ENCODE peak calls at places on chromosomes 4 and X, in eight cellular contexts. W is activated T-cell treated with anti-CD3 and anti-CD28 coated beads for 1 hour; K is NCI-H1417; A is erythroblast; G is NB4; Q is NCI-H1436; X is activated CD4-positive, alpha-beta T cell treated with anti-CD3 and anti-CD28 coated beads for 48 hours; O is stomach. T is an unnamed sample.

GRCh38 chrX:71661919-71662318 is 5.4 kb upstream of the LOC101059915 start:
- DNase-seq in K (no peak), W (no peak), X (no peak), Q (no peak), G (no peak), O (no peak), A (no peak), T (no peak)

GRCh38 chr4:55910140-55910539 is 38.6 kb upstream of the CEP135 start:
- DNase-seq in W (no peak), Q (no peak), X (no peak), K (no peak), G (no peak), A (no peak), O (no peak), T (no peak)

GRCh38 chr4:6674500-6675149 is 19.1 kb upstream of the S100P start:
- DNase-seq in G (peak), W (peak), Q (no peak), K (peak), X (peak), A (peak), O (peak), T (peak)

GRCh38 chr4:85700362-85700761 is 225.4 kb downstream of the ARHGAP24 start:
- DNase-seq in X (no peak), W (no peak), Q (no peak), K (no peak), A (no peak), O (no peak), G (no peak), T (no peak)

GRCh38 chr4:5051210-5051691 is at the start of gene STK32B:
- DNase-seq in X (peak), K (peak), O (peak), G (peak), Q (peak), W (no peak), A (peak), T (no peak)

GRCh38 chr4:997375-998071 is 4.3 kb upstream of the SLC26A1 start:
- DNase-seq in O (no peak), G (no peak), W (no peak), Q (no peak), K (peak), X (no peak), A (peak), T (no peak)

GRCh38 chrX:79266702-79267101 is 100.4 kb downstream of the ITM2A start:
- DNase-seq in Q (no peak), W (no peak), K (peak), A (no peak), G (no peak), X (no peak), O (no peak), T (no peak)

GRCh38 chrX:79366888-79367749 is at the start of gene ITM2A:
- DNase-seq in Q (no peak), X (peak), O (peak), A (peak), W (peak), K (no peak), G (peak), T (peak)

GRCh38 chrX:9135901-9136510 is 102.1 kb upstream of the FAM9B start:
- DNase-seq in X (no peak), Q (no peak), O (no peak), A (no peak), K (no peak), G (no peak), W (no peak), T (no peak)

GRCh38 chr4:167282171-167282864 is 48.0 kb upstream of the SPOCK3 start:
- DNase-seq in O (no peak), W (no peak), G (no peak), Q (no peak), A (no peak), X (no peak), K (no peak), T (no peak)

GRCh38 chr4:115515379-115516171 is 402.2 kb upstream of the NDST4 start:
- DNase-seq in Q (no peak), K (peak), O (no peak), G (peak), X (no peak), A (no peak), W (no peak), T (no peak)

GRCh38 chr4:18882468-18882867 is 860.9 kb upstream of the LCORL start:
- DNase-seq in X (no peak), W (no peak), K (no peak), A (no peak), O (no peak), Q (no peak), G (no peak), T (no peak)

GRCh38 chrX:106874075-106874474 is 29.1 kb downstream of the RIPPLY1 start:
- DNase-seq in A (peak), O (no peak), X (no peak), Q (peak), G (peak), K (peak), W (no peak), T (no peak)

GRCh38 chr4:32778938-32779337 is 2058.8 kb downstream of the PCDH7 start:
- DNase-seq in G (no peak), K (no peak), A (no peak), O (no peak), Q (no peak), W (no peak), X (no peak), T (no peak)

GRCh38 chrX:109914114-109914849 is 88.6 kb upstream of the TMEM164 start:
- DNase-seq in A (no peak), K (no peak), X (no peak), G (no peak), Q (no peak), O (no peak), W (no peak), T (no peak)

GRCh38 chrX:68833448-68833805 is 4.6 kb downstream of the EFNB1 start:
- DNase-seq in X (no peak), G (no peak), W (no peak), A (no peak), O (no peak), Q (no peak), K (no peak), T (peak)

GRCh38 chr4:183636923-183637322 is 22.1 kb downstream of the RWDD4 start:
- DNase-seq in W (no peak), Q (no peak), G (no peak), X (no peak), O (no peak), K (peak), A (no peak), T (no peak)

GRCh38 chr4:8171941-8172924 is 13.6 kb upstream of the ABLIM2 start:
- DNase-seq in K (no peak), Q (no peak), O (no peak), X (peak), G (no peak), A (no peak), W (no peak), T (no peak)

GRCh38 chrX:42755820-42756219 is 22.1 kb downstream of the PPP1R2C start:
- DNase-seq in O (no peak), K (no peak), X (no peak), A (no peak), W (no peak), G (no peak), Q (no peak), T (no peak)

GRCh38 chrX:27565992-27566391 is 24.2 kb upstream of the DCAF8L2 start:
- DNase-seq in A (peak), Q (no peak), X (no peak), G (no peak), W (no peak), O (no peak), K (no peak), T (no peak)

GRCh38 chr4:168162604-168163003 is 70.3 kb downstream of the ANXA10 start:
- DNase-seq in W (no peak), X (no peak), A (no peak), K (no peak), O (peak), G (no peak), Q (no peak), T (no peak)